ENCODE peak calls at places on chromosomes 2 and 18, in nine cellular contexts. O is stomach, H is B cell, P is KBM-7, Q is activated T-cell treated with anti-CD3 and anti-CD28 coated beads for 1 hour, M is sciatic nerve, D is MM.1S, U is AG10803, C is body of pancreas. W is an unnamed sample.

GRCh38 chr2:101145406-101145805 is 5.8 kb downstream of the TBC1D8 start:
- DNase-seq in H (no peak), D (no peak), O (no peak), M (no peak), U (no peak), C (no peak), Q (no peak), P (no peak), W (no peak)

GRCh38 chr2:236876642-236877041 is 209.0 kb upstream of the COPS8 start:
- DNase-seq in D (no peak), P (no peak), M (no peak), C (no peak), H (no peak), O (no peak), Q (no peak), U (no peak), W (no peak)

GRCh38 chr2:38736035-38736320 is 15.2 kb downstream of the SRSF7 start:
- DNase-seq in D (no peak), U (no peak), H (no peak), O (no peak), C (no peak), P (no peak), M (peak; percentile 37), Q (no peak), W (no peak)

GRCh38 chr2:210035679-210036078 is 33.2 kb downstream of the RPE start:
- DNase-seq in H (no peak), P (no peak), D (no peak), Q (no peak), O (no peak), U (no peak), M (no peak), C (no peak), W (no peak)

GRCh38 chr2:176137249-176137573 is 7.7 kb downstream of the HOXD8 start:
- DNase-seq in C (no peak), U (no peak), O (no peak), D (peak; percentile 77), M (no peak), H (no peak), P (no peak), Q (no peak), W (no peak)

GRCh38 chr2:96618599-96619283 is 19.4 kb downstream of the KANSL3 start:
- DNase-seq in D (no peak), U (peak; percentile 56), Q (no peak), P (no peak), O (no peak), H (no peak), C (no peak), M (no peak), W (no peak)

GRCh38 chr18:33835419-33835818 is 257.4 kb downstream of the ASXL3 start:
- DNase-seq in D (no peak), O (no peak), C (no peak), Q (no peak), M (no peak), H (no peak), P (no peak), U (no peak), W (no peak)

GRCh38 chr2:11558206-11558886 is 24.5 kb downstream of the GREB1 start:
- DNase-seq in O (no peak), Q (no peak), D (no peak), U (no peak), P (no peak), C (no peak), M (no peak), H (no peak), W (no peak)

GRCh38 chr2:53129851-53130250 is 637.8 kb upstream of the CHAC2 start:
- DNase-seq in P (no peak), M (no peak), O (no peak), H (no peak), D (no peak), C (no peak), U (peak; percentile 78), Q (no peak), W (no peak)

GRCh38 chr2:9844581-9844980 is 1.3 kb downstream of the TAF1B start:
- DNase-seq in D (peak; percentile 59), U (peak; percentile 65), M (no peak), C (no peak), H (no peak), Q (no peak), P (peak; percentile 5), O (no peak), W (no peak)

GRCh38 chr2:200476836-200477235 is 33.0 kb downstream of the KCTD18 start:
- DNase-seq in Q (no peak), U (no peak), C (no peak), P (no peak), D (no peak), O (no peak), H (no peak), M (no peak), W (no peak)

GRCh38 chr2:86480105-86480504 is 38.9 kb downstream of the KDM3A start:
- DNase-seq in H (no peak), U (peak; percentile 14), P (no peak), O (peak; percentile 57), Q (no peak), C (peak; percentile 22), M (no peak), D (no peak), W (peak; percentile 8)

GRCh38 chr2:121184248-121184862 is 100.6 kb downstream of the TFCP2L1 start:
- DNase-seq in P (no peak), M (no peak), H (no peak), C (no peak), D (no peak), U (no peak), Q (no peak), O (peak; percentile 20), W (no peak)

GRCh38 chr2:31339696-31340095 is 74.8 kb downstream of the XDH start:
- DNase-seq in U (no peak), P (no peak), H (no peak), C (no peak), M (no peak), O (no peak), Q (no peak), D (no peak), W (no peak)

GRCh38 chr2:172427990-172428840 is 829 bp downstream of the ITGA6 start:
- DNase-seq in D (peak; percentile 54), P (peak; percentile 41), Q (peak; percentile 48), H (peak; percentile 59), U (no peak), C (peak; percentile 67), M (peak; percentile 72), O (peak; percentile 73), W (peak; percentile 75)

GRCh38 chr2:190318931-190319556 is 582 bp downstream of the HIBCH start:
- DNase-seq in Q (no peak), C (no peak), M (no peak), U (peak; percentile 4), O (no peak), P (no peak), H (peak; percentile 17), D (peak; percentile 41), W (no peak)

GRCh38 chr2:188765522-188765921 is 208.7 kb upstream of the COL3A1 start:
- DNase-seq in U (no peak), O (no peak), C (no peak), H (no peak), D (no peak), Q (no peak), P (no peak), M (no peak), W (no peak)

GRCh38 chr2:236639461-236639860 is 69.8 kb downstream of the ACKR3 start:
- DNase-seq in H (no peak), O (no peak), C (no peak), Q (no peak), D (no peak), M (peak; percentile 52), U (no peak), P (no peak), W (no peak)

GRCh38 chr2:117856415-117857210 is 42.1 kb downstream of the DDX18 start:
- DNase-seq in U (peak; percentile 97), P (no peak), Q (no peak), O (no peak), M (no peak), H (no peak), C (no peak), D (no peak), W (no peak)

GRCh38 chr2:39511786-39512433 is 74.8 kb upstream of the MAP4K3 start:
- DNase-seq in H (no peak), D (peak; percentile 5), M (no peak), Q (no peak), U (no peak), O (no peak), C (no peak), P (peak; percentile 36), W (no peak)

GRCh38 chr2:127932199-127932877 is 46.6 kb upstream of the AMMECR1L start:
- DNase-seq in U (peak; percentile 72), M (no peak), C (no peak), Q (no peak), O (no peak), H (no peak), D (no peak), P (no peak), W (no peak)

GRCh38 chr2:133418671-133419070 is 149.6 kb downstream of the NCKAP5 start:
- DNase-seq in C (no peak), P (no peak), U (no peak), O (no peak), H (no peak), D (no peak), Q (no peak), M (no peak), W (no peak)

GRCh38 chr18:63917831-63918230 is 10.1 kb downstream of the SERPINB10 start:
- DNase-seq in P (no peak), M (no peak), D (no peak), C (no peak), Q (no peak), U (no peak), O (no peak), H (no peak), W (no peak)

GRCh38 chr2:145221032-145221431 is 701.1 kb upstream of the ZEB2 start:
- DNase-seq in Q (no peak), C (no peak), O (no peak), U (no peak), H (no peak), M (no peak), D (no peak), P (no peak), W (no peak)

W was measured in left colon.